ENCODE peak calls at places on chromosomes 11 and 22, in five cellular contexts. One of them, this sample, is unnamed.

GRCh38 chr11:124310746-124311145 is 3.0 kb downstream of the OR8D1 start:
- DNase-seq in effector memory CD8-positive, alpha-beta T cell: no peak
- DNase-seq in NCI-H1092: no peak
- DNase-seq in GM23338: no peak
- DNase-seq in epithelial cell of proximal tubule: no peak
- DNase-seq in this sample: no peak

GRCh38 chr11:79488286-79488685 is 47.5 kb upstream of the TENM4 start:
- DNase-seq in effector memory CD8-positive, alpha-beta T cell: no peak
- DNase-seq in NCI-H1092: no peak
- DNase-seq in GM23338: no peak
- DNase-seq in epithelial cell of proximal tubule: no peak
- DNase-seq in this sample: no peak

GRCh38 chr11:33116535-33116934 is 44.7 kb downstream of the CSTF3 start:
- DNase-seq in effector memory CD8-positive, alpha-beta T cell: no peak
- DNase-seq in NCI-H1092: no peak
- DNase-seq in GM23338: no peak
- DNase-seq in epithelial cell of proximal tubule: peak
- DNase-seq in this sample: peak

GRCh38 chr11:67450796-67451657 is 1.5 kb downstream of the GPR152 start:
- DNase-seq in effector memory CD8-positive, alpha-beta T cell: no peak
- DNase-seq in NCI-H1092: no peak
- DNase-seq in GM23338: no peak
- DNase-seq in epithelial cell of proximal tubule: no peak
- DNase-seq in this sample: no peak

GRCh38 chr22:47308886-47309285 is 546.4 kb downstream of the TBC1D22A start:
- DNase-seq in effector memory CD8-positive, alpha-beta T cell: no peak
- DNase-seq in NCI-H1092: no peak
- DNase-seq in GM23338: no peak
- DNase-seq in epithelial cell of proximal tubule: no peak
- DNase-seq in this sample: no peak

GRCh38 chr11:64533501-64533900 is 57.5 kb upstream of the SLC22A12 start:
- DNase-seq in effector memory CD8-positive, alpha-beta T cell: no peak
- DNase-seq in NCI-H1092: no peak
- DNase-seq in GM23338: no peak
- DNase-seq in epithelial cell of proximal tubule: no peak
- DNase-seq in this sample: no peak

GRCh38 chr11:66745356-66746235 is 16.6 kb upstream of the SPTBN2 start:
- DNase-seq in effector memory CD8-positive, alpha-beta T cell: no peak
- DNase-seq in NCI-H1092: peak
- DNase-seq in GM23338: peak
- DNase-seq in epithelial cell of proximal tubule: no peak
- DNase-seq in this sample: peak

GRCh38 chr22:19721486-19722172 is 1.7 kb upstream of the GP1BB start:
- DNase-seq in effector memory CD8-positive, alpha-beta T cell: no peak
- DNase-seq in NCI-H1092: no peak
- DNase-seq in GM23338: peak
- DNase-seq in epithelial cell of proximal tubule: no peak
- DNase-seq in this sample: peak

GRCh38 chr11:113587318-113587739 is 112.1 kb upstream of the DRD2 start:
- DNase-seq in effector memory CD8-positive, alpha-beta T cell: no peak
- DNase-seq in NCI-H1092: no peak
- DNase-seq in GM23338: no peak
- DNase-seq in epithelial cell of proximal tubule: no peak
- DNase-seq in this sample: no peak